ENCODE peak calls at places on chromosomes 4 and X, in five cellular contexts. One of them, this sample, is unnamed.
A peak's percentile ranks its signal among the peaks of the same experiment; 100 is the strongest.

GRCh38 chr4:70915048-70915815 is 13.1 kb downstream of the MOB1B start:
- DNase-seq in neural progenitor cell: no peak
- DNase-seq in transverse colon: no peak
- DNase-seq in HCT116: no peak
- DNase-seq in AG04450: no peak
- DNase-seq in this sample: no peak

GRCh38 chr4:115113382-115114106 is at the start of gene NDST4:
- DNase-seq in HCT116: no peak
- DNase-seq in transverse colon: no peak
- DNase-seq in AG04450: no peak
- DNase-seq in neural progenitor cell: peak; percentile 87
- DNase-seq in this sample: peak; percentile 45

GRCh38 chrX:37989304-37989703 is 17.0 kb upstream of the SYTL5 start:
- DNase-seq in neural progenitor cell: no peak
- DNase-seq in transverse colon: no peak
- DNase-seq in AG04450: no peak
- DNase-seq in HCT116: no peak
- DNase-seq in this sample: no peak

GRCh38 chr4:185145572-185145971 is 2.5 kb downstream of the SLC25A4 start:
- DNase-seq in transverse colon: no peak
- DNase-seq in HCT116: no peak
- DNase-seq in neural progenitor cell: no peak
- DNase-seq in AG04450: no peak
- DNase-seq in this sample: no peak

GRCh38 chr4:169283114-169283509 is 12.4 kb upstream of the SH3RF1 start:
- DNase-seq in HCT116: no peak
- DNase-seq in AG04450: peak; percentile 62
- DNase-seq in transverse colon: no peak
- DNase-seq in neural progenitor cell: no peak
- DNase-seq in this sample: peak; percentile 39

GRCh38 chrX:150779367-150779766 is 86.2 kb downstream of the MTMR1 start:
- DNase-seq in neural progenitor cell: no peak
- DNase-seq in HCT116: no peak
- DNase-seq in AG04450: no peak
- DNase-seq in transverse colon: no peak
- DNase-seq in this sample: no peak

GRCh38 chr4:110195561-110196205 is 2.7 kb downstream of the ELOVL6 start:
- DNase-seq in neural progenitor cell: no peak
- DNase-seq in HCT116: no peak
- DNase-seq in transverse colon: no peak
- DNase-seq in AG04450: no peak
- DNase-seq in this sample: no peak

GRCh38 chrX:107562482-107562881 is 65.8 kb upstream of the PRPS1 start:
- DNase-seq in neural progenitor cell: no peak
- DNase-seq in HCT116: no peak
- DNase-seq in AG04450: peak; percentile 69
- DNase-seq in transverse colon: no peak
- DNase-seq in this sample: peak; percentile 70

GRCh38 chr4:131091896-131092295 is 1995.9 kb downstream of the C4orf33 start:
- DNase-seq in HCT116: peak; percentile 48
- DNase-seq in neural progenitor cell: peak; percentile 57
- DNase-seq in transverse colon: no peak
- DNase-seq in AG04450: no peak
- DNase-seq in this sample: peak; percentile 5

GRCh38 chr4:61500883-61501282 is 300.8 kb downstream of the ADGRL3 start:
- DNase-seq in AG04450: no peak
- DNase-seq in HCT116: no peak
- DNase-seq in neural progenitor cell: no peak
- DNase-seq in transverse colon: no peak
- DNase-seq in this sample: no peak

GRCh38 chr4:122865421-122865820 is 38.8 kb downstream of the FGF2 start:
- DNase-seq in HCT116: no peak
- DNase-seq in AG04450: no peak
- DNase-seq in neural progenitor cell: no peak
- DNase-seq in transverse colon: no peak
- DNase-seq in this sample: no peak

GRCh38 chrX:81412428-81412827 is 210.5 kb downstream of the SH3BGRL start:
- DNase-seq in HCT116: no peak
- DNase-seq in transverse colon: no peak
- DNase-seq in neural progenitor cell: no peak
- DNase-seq in AG04450: no peak
- DNase-seq in this sample: no peak

GRCh38 chrX:107153005-107153404 is 34.4 kb upstream of the RBM41 start:
- DNase-seq in AG04450: no peak
- DNase-seq in transverse colon: no peak
- DNase-seq in HCT116: no peak
- DNase-seq in neural progenitor cell: no peak
- DNase-seq in this sample: no peak

GRCh38 chr4:13766722-13767495 is 139.4 kb upstream of the BOD1L1 start:
- DNase-seq in AG04450: no peak
- DNase-seq in transverse colon: no peak
- DNase-seq in neural progenitor cell: no peak
- DNase-seq in HCT116: no peak
- DNase-seq in this sample: no peak

DNA sequence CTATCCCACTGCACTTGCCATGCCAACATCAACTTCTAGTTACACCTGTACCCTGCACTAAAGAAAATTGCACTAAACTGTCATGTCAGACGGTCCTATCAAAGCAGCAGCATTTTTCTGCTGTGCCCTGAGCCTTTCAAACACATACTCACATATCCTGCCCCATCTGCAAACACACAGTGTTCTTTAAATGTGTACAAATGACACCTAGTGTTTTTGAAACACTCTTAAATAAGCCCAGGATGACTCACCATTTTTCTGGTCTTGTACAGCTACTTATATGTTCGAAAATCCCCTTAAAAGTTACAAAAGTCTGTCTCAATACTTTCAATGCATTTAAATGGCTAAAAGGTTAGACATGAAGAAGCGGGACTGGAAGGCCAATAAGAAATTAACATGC is 346.7 kb upstream of the PPARGC1A start:
- DNase-seq in neural progenitor cell: no peak
- DNase-seq in HCT116: no peak
- DNase-seq in transverse colon: no peak
- DNase-seq in AG04450: no peak
- DNase-seq in this sample: no peak
- H3K4me3 ChIP-seq in neural progenitor cell: no peak overlapping the region
- H3K4me3 ChIP-seq in HCT116: no peak overlapping the region
- H3K4me3 ChIP-seq in transverse colon: no peak overlapping the region
- H3K4me3 ChIP-seq in AG04450: no peak overlapping the region
- H3K4me3 ChIP-seq in this sample: no peak overlapping the region

DNA sequence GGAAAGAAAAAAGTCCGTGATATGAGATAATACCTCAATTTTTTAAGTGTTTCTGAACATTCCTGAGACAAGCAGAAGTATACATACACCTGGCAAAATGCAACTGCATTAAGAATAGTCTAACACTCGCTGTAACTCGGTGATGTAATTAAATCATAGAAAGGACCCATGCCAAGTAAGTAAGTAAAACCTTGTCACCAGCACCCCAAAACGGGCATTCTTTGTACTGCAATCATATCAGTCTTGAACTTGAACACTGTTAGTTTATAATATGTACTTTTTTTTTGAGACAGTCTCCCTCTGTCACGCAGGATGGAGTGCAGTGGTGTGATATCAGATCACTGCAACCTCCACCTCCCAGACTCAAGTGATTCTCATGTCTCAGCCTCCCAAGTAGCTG is 47.4 kb downstream of the SMIM14 start:
- DNase-seq in transverse colon: peak; percentile 35
- DNase-seq in HCT116: no peak
- DNase-seq in AG04450: no peak
- DNase-seq in neural progenitor cell: no peak
- DNase-seq in this sample: no peak
- TF ChIP-seq CTCF in transverse colon: peak; percentile 51
- TF ChIP-seq CTCF in HCT116: peak; percentile 17
- TF ChIP-seq CTCF in AG04450: peak; percentile 51
- TF ChIP-seq CTCF in neural progenitor cell: no peak
- TF ChIP-seq CTCF in this sample: no peak

GRCh38 chr4:92304073-92304472 is 307 bp downstream of the GRID2 start:
- DNase-seq in transverse colon: no peak
- DNase-seq in neural progenitor cell: peak; percentile 30
- DNase-seq in HCT116: no peak
- DNase-seq in AG04450: no peak
- DNase-seq in this sample: no peak
- H3K27me3 ChIP-seq in transverse colon: peaks cover 89% of the 10 kb centered on the region
- H3K27me3 ChIP-seq in neural progenitor cell: peaks cover 53% of the 10 kb centered on the region
- H3K27me3 ChIP-seq in HCT116: no peaks in the 10 kb centered on the region
- H3K27me3 ChIP-seq in AG04450: peaks cover 45% of the 10 kb centered on the region
- H3K27me3 ChIP-seq in this sample: peaks cover 25% of the 10 kb centered on the region

GRCh38 chrX:40729923-40730584 is 5.3 kb downstream of the MED14 start:
- DNase-seq in HCT116: no peak
- DNase-seq in transverse colon: peak; percentile 30
- DNase-seq in AG04450: no peak
- DNase-seq in neural progenitor cell: no peak
- DNase-seq in this sample: no peak

GRCh38 chrX:40736170-40736505 is 796 bp upstream of the MED14 start:
- DNase-seq in HCT116: no peak
- DNase-seq in AG04450: no peak
- DNase-seq in transverse colon: no peak
- DNase-seq in neural progenitor cell: peak; percentile 18
- DNase-seq in this sample: no peak

GRCh38 chrX:40734956-40735317 is 405 bp downstream of the MED14 start:
- DNase-seq in transverse colon: peak; percentile 37
- DNase-seq in HCT116: no peak
- DNase-seq in AG04450: no peak
- DNase-seq in neural progenitor cell: no peak
- DNase-seq in this sample: no peak

GRCh38 chrX:40735318-40736169 is at the start of gene MED14:
- DNase-seq in neural progenitor cell: peak; percentile 92
- DNase-seq in AG04450: peak; percentile 54
- DNase-seq in transverse colon: peak; percentile 93
- DNase-seq in HCT116: peak; percentile 72
- DNase-seq in this sample: peak; percentile 48

GRCh38 chrX:40733691-40734090 is 1.7 kb downstream of the MED14 start:
- DNase-seq in HCT116: no peak
- DNase-seq in neural progenitor cell: no peak
- DNase-seq in AG04450: no peak
- DNase-seq in transverse colon: no peak
- DNase-seq in this sample: no peak
- H3K4me3 ChIP-seq in HCT116: no peak overlapping the region
- H3K4me3 ChIP-seq in neural progenitor cell: peak overlapping the region; percentile 67
- H3K4me3 ChIP-seq in AG04450: peak overlapping the region; percentile 71
- H3K4me3 ChIP-seq in transverse colon: no peak overlapping the region
- H3K4me3 ChIP-seq in this sample: no peak overlapping the region

GRCh38 chrX:94662665-94663064 is 988.7 kb downstream of the FAM133A start:
- DNase-seq in HCT116: no peak
- DNase-seq in AG04450: no peak
- DNase-seq in neural progenitor cell: peak; percentile 39
- DNase-seq in transverse colon: no peak
- DNase-seq in this sample: no peak
- TF ChIP-seq CTCF in HCT116: no peak
- TF ChIP-seq CTCF in AG04450: no peak
- TF ChIP-seq CTCF in neural progenitor cell: peak; percentile 51
- TF ChIP-seq CTCF in transverse colon: no peak
- TF ChIP-seq CTCF in this sample: no peak

DNA sequence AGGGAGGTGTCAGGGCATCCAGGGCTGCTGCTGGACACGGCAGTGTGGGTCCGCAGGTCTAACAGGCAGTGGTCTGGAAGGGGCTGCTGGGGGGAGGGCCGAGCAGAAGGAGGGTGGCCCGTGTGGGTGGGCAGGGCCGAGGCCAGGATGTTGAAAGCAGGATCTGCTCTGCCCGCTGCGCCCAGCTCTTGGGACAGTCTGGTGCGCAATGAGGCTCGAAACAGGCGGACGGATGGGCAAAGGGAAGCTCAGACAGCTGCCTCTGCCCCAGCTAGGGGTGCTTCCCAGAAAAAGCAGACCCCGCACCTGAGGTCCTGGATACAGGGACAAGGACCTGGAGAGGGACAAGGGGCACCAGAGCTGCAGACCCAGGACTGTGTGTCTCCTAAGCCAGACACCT is 121.3 kb downstream of the FAM53A start:
- DNase-seq in AG04450: no peak
- DNase-seq in HCT116: no peak
- DNase-seq in transverse colon: no peak
- DNase-seq in neural progenitor cell: no peak
- DNase-seq in this sample: no peak
- H3K27me3 ChIP-seq in AG04450: peaks cover 29% of the 10 kb centered on the region
- H3K27me3 ChIP-seq in HCT116: no peaks in the 10 kb centered on the region
- H3K27me3 ChIP-seq in transverse colon: peaks cover 70% of the 10 kb centered on the region
- H3K27me3 ChIP-seq in neural progenitor cell: peaks cover 5% of the 10 kb centered on the region
- H3K27me3 ChIP-seq in this sample: peaks cover 45% of the 10 kb centered on the region

DNA sequence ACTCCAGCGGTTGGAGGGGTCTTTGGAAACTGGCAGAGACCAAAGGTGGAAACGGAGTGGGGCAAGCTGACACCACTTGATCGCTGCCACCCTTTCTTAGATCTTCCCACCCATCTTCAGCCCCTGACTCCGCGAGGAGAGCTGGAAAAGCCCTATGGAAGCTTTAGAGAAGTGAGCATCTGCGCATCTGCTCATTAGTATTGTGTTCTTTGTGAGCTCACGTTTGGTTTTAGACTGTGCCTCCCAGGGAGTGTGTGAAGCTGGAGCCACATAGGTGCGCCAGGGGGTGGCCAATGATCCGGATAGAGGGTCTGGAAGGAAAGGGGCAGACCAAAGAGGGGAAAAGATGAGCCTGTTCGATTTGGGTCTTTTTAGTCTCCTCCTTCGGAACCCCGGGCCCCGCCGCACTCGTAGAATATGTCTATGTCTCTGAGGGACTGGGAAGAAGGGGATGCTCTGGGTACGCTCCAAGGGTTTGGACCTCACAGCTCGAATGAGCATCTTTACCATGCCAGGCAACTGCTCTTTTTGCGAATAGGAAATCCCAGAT is 564 bp upstream of the DKK2 start:
- DNase-seq in neural progenitor cell: peak; percentile 31
- DNase-seq in AG04450: no peak
- DNase-seq in transverse colon: no peak
- DNase-seq in HCT116: no peak
- DNase-seq in this sample: no peak
- H3K4me3 ChIP-seq in neural progenitor cell: peak overlapping the region; percentile 51
- H3K4me3 ChIP-seq in AG04450: peak overlapping the region; percentile 50
- H3K4me3 ChIP-seq in transverse colon: no peak overlapping the region
- H3K4me3 ChIP-seq in HCT116: no peak overlapping the region
- H3K4me3 ChIP-seq in this sample: peak overlapping the region; percentile 30

GRCh38 chr4:173522160-173522873 is 7.7 kb downstream of the HAND2 start:
- DNase-seq in transverse colon: peak; percentile 71
- DNase-seq in AG04450: peak; percentile 59
- DNase-seq in neural progenitor cell: peak; percentile 89
- DNase-seq in HCT116: no peak
- DNase-seq in this sample: no peak
- TF ChIP-seq CTCF in transverse colon: no peak
- TF ChIP-seq CTCF in AG04450: peak; percentile 31
- TF ChIP-seq CTCF in neural progenitor cell: no peak
- TF ChIP-seq CTCF in HCT116: no peak
- TF ChIP-seq CTCF in this sample: no peak